ENCODE peak calls at places on chromosomes 11 and 22, in nine cellular contexts. M is substantia nigra; X is naive thymus-derived CD4-positive, alpha-beta T cell; O is IMR-90; N is Peyer's patch; T is CD8-positive, alpha-beta memory T cell; I is epithelial cell of prostate; P is ascending aorta; Y is right cardiac atrium. F is an unnamed sample.

GRCh38 chr11:610146-610801 is 5.5 kb downstream of the IRF7 start:
- DNase-seq in M (no peak), X (no peak), O (no peak), N (no peak), T (no peak), I (no peak), P (no peak), Y (no peak), F (no peak)

GRCh38 chr11:60764879-60765278 is 8.2 kb downstream of the MS4A15 start:
- DNase-seq in M (no peak), X (no peak), O (no peak), N (no peak), T (no peak), I (no peak), P (no peak), Y (no peak), F (no peak)

GRCh38 chr11:60078742-60079141 is 9.7 kb upstream of the MS4A2 start:
- DNase-seq in M (no peak), X (no peak), O (no peak), N (no peak), T (no peak), I (no peak), P (no peak), Y (no peak), F (no peak)

GRCh38 chr22:48749555-48750227 is 1078.0 kb downstream of the BRD1 start:
- DNase-seq in M (no peak), X (no peak), O (no peak), N (peak), T (no peak), I (no peak), P (no peak), Y (no peak), F (no peak)

GRCh38 chr11:47572715-47573255 is 6.0 kb downstream of the KBTBD4 start:
- DNase-seq in M (no peak), X (no peak), O (no peak), N (no peak), T (no peak), I (no peak), P (no peak), Y (no peak), F (no peak)

GRCh38 chr11:33695051-33695566 is 5.5 kb downstream of the C11orf91 start:
- DNase-seq in M (no peak), X (no peak), O (no peak), N (no peak), T (no peak), I (no peak), P (no peak), Y (no peak), F (no peak)

GRCh38 chr11:75469785-75470405 is 36.9 kb upstream of the KLHL35 start:
- DNase-seq in M (no peak), X (no peak), O (no peak), N (no peak), T (no peak), I (no peak), P (no peak), Y (no peak), F (no peak)

GRCh38 chr11:113906038-113906437 is 1.4 kb downstream of the HTR3B start:
- DNase-seq in M (no peak), X (no peak), O (peak), N (no peak), T (no peak), I (peak), P (no peak), Y (no peak), F (no peak)

GRCh38 chr11:132626446-132626845 is 905.9 kb downstream of the OPCML start:
- DNase-seq in M (no peak), X (no peak), O (no peak), N (no peak), T (no peak), I (no peak), P (no peak), Y (no peak), F (no peak)

GRCh38 chr11:66950113-66950535 is 8.1 kb downstream of the PC start:
- DNase-seq in M (no peak), X (no peak), O (peak), N (no peak), T (no peak), I (peak), P (peak), Y (peak), F (no peak)

DNA sequence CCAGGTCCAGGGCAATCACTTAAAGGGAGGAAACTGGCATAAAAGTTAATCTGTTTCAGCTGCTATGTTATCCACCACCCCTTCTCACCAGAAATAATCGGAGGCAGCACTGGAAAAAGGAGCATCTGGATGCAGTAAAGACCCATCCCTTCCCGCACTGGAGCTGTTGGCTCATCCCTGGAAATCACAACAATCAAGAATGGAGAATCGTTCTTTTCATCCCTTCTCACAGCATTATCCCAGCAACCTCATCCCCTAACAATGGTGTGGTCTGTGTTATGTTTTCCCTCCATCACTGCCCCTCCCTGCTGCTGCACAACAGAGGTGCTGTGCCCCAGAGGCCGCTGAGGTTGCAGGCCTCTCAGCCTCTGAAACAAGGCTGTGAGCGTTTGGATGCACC is 98.9 kb downstream of the GAB2 start:
- DNase-seq in M (peak), X (no peak), O (no peak), N (no peak), T (no peak), I (no peak), P (no peak), Y (no peak), F (no peak)
- H3K27ac ChIP-seq in M (peak), X (no peak), O (no peak), N (no peak), T (peak), I (no peak), P (peak), Y (no peak), F (peak)

DNA sequence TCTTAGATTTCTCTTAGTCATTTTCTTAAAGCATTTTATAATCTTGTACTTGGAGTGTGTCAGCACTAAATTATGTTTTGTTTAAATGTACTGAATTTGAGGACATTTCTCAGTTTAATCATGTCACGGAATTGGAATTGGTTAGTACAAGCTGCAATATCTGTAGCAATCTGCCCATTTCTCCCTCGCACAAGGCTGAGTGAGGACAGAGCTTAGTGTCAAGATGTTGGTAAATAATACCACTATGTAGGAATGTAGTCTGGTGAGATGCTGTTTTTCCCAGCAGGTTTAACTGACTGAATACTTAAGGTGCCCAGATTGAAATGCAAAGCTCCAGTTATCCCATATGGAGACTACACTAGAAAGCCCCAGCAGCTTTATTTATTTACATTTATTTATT is 30.6 kb downstream of the SREBF2 start:
- DNase-seq in M (no peak), X (no peak), O (no peak), N (no peak), T (no peak), I (no peak), P (no peak), Y (no peak), F (no peak)
- H3K27ac ChIP-seq in M (no peak), X (no peak), O (no peak), N (no peak), T (no peak), I (no peak), P (no peak), Y (no peak), F (no peak)

GRCh38 chr22:27798526-27799333 is 2.8 kb downstream of the MN1 start:
- DNase-seq in M (no peak), X (no peak), O (no peak), N (no peak), T (no peak), I (no peak), P (no peak), Y (no peak), F (no peak)
- H3K27ac ChIP-seq in M (no peak), X (no peak), O (no peak), N (no peak), T (no peak), I (no peak), P (peak), Y (no peak), F (peak)

DNA sequence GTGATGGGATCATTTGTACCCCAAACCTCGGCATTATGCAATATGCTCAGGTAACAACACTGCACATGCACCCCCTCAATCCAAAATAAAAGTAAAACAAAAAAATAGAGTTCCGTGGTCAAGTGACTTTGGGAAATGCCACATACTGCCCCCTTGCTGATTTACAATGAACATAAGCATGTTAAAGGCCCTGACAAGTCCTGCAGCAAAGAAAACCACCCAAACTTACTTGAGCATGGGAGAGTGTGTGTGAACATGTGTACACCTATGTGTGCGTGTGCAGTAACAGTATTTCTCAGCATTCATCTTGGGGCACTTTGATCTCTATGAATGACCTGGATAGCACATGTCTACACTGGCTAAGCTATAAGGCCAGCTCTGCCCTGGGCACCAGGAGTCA is 15.8 kb upstream of the IGSF22 start:
- DNase-seq in M (no peak), X (no peak), O (no peak), N (no peak), T (no peak), I (no peak), P (no peak), Y (no peak), F (no peak)
- H3K27ac ChIP-seq in M (no peak), X (no peak), O (no peak), N (no peak), T (no peak), I (no peak), P (no peak), Y (no peak), F (no peak)

DNA sequence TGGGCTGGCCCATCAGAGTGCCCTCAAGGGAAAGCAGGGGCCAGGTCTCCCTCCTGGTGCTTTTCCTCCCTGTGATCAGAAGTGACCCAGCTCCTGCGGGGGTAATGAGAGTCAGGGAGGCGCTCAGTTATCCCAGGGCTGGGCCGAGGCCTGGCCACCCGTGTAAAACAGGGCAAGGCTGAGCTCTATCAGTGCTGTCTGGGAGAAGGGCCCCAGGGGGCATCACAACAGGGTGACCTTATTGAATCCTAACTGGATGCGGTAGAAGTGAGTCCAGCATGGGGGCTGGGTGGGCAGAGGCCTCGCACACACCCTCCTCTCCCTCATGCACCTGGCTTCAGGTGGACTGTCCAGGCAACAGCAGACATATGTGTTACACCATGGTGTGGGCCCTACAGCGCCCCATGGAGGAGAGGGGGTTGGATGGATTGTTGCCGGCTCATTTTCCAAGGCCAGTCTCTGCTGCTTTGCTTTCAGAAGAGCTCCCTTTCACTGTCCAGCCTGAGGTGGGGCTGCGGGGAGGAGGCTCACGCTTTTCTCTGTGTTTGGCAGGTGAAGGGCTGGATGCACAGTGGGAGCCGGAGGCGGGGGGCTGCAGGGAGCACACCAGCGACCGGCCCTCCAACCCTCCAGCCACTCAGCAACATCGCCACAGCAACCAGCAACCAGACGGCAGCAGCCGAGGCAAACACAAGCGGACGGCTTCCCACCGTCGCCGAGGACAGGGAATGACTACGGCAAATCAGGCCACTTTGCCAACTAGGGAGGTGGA is 24.6 kb downstream of the GNAZ start:
- DNase-seq in M (no peak), X (no peak), O (no peak), N (no peak), T (no peak), I (no peak), P (no peak), Y (no peak), F (no peak)
- H3K27ac ChIP-seq in M (peak), X (no peak), O (no peak), N (no peak), T (no peak), I (no peak), P (no peak), Y (no peak), F (no peak)

GRCh38 chr11:69007978-69008381 is 5.1 kb downstream of the MRGPRF start:
- DNase-seq in M (no peak), X (no peak), O (peak), N (no peak), T (no peak), I (no peak), P (peak), Y (no peak), F (no peak)

GRCh38 chr11:69008774-69009440 is 4.1 kb downstream of the MRGPRF start:
- DNase-seq in M (no peak), X (no peak), O (peak), N (peak), T (no peak), I (peak), P (peak), Y (peak), F (peak)

GRCh38 chr11:69010361-69010891 is 2.6 kb downstream of the MRGPRF start:
- DNase-seq in M (no peak), X (no peak), O (peak), N (no peak), T (no peak), I (no peak), P (no peak), Y (peak), F (no peak)

GRCh38 chr11:69010964-69011623 is 2.0 kb downstream of the MRGPRF start:
- DNase-seq in M (peak), X (no peak), O (peak), N (no peak), T (no peak), I (no peak), P (peak), Y (peak), F (peak)

GRCh38 chr11:69009441-69010211 is 3.4 kb downstream of the MRGPRF start:
- DNase-seq in M (no peak), X (no peak), O (no peak), N (no peak), T (no peak), I (no peak), P (peak), Y (no peak), F (no peak)
- H3K27ac ChIP-seq in M (no peak), X (no peak), O (peak), N (peak), T (no peak), I (no peak), P (peak), Y (no peak), F (peak)